ENCODE peak calls at places on chromosomes 12 and 14, in seven cellular contexts. One of them, this sample, is unnamed.

GRCh38 chr12:6946033-6946919 is 2.5 kb downstream of the C12orf57 start:
- DNase-seq in A673: no peak
- DNase-seq in BJ: no peak
- DNase-seq in heart left ventricle: no peak
- DNase-seq in kidney: peak; percentile 97
- DNase-seq in PC-3: peak; percentile 94
- DNase-seq in OCI-LY7: peak; percentile 80
- DNase-seq in this sample: no peak

GRCh38 chr12:120104924-120105323 is 11.6 kb downstream of the RAB35 start:
- DNase-seq in A673: no peak
- DNase-seq in BJ: no peak
- DNase-seq in heart left ventricle: no peak
- DNase-seq in kidney: no peak
- DNase-seq in PC-3: no peak
- DNase-seq in OCI-LY7: no peak
- DNase-seq in this sample: no peak

GRCh38 chr14:39665084-39665483 is 232.9 kb upstream of the FBXO33 start:
- DNase-seq in A673: peak; percentile 41
- DNase-seq in BJ: no peak
- DNase-seq in heart left ventricle: no peak
- DNase-seq in kidney: no peak
- DNase-seq in PC-3: no peak
- DNase-seq in OCI-LY7: no peak
- DNase-seq in this sample: no peak

GRCh38 chr12:122009741-122010140 is 11.9 kb upstream of the BCL7A start:
- DNase-seq in A673: no peak
- DNase-seq in BJ: no peak
- DNase-seq in heart left ventricle: no peak
- DNase-seq in kidney: peak; percentile 60
- DNase-seq in PC-3: no peak
- DNase-seq in OCI-LY7: peak; percentile 93
- DNase-seq in this sample: no peak

GRCh38 chr12:106679576-106679975 is 94.9 kb upstream of the RIC8B start:
- DNase-seq in A673: no peak
- DNase-seq in BJ: no peak
- DNase-seq in heart left ventricle: no peak
- DNase-seq in kidney: no peak
- DNase-seq in PC-3: no peak
- DNase-seq in OCI-LY7: no peak
- DNase-seq in this sample: no peak

GRCh38 chr14:65359503-65359902 is 53.0 kb upstream of the FUT8 start:
- DNase-seq in A673: no peak
- DNase-seq in BJ: no peak
- DNase-seq in heart left ventricle: no peak
- DNase-seq in kidney: no peak
- DNase-seq in PC-3: peak; percentile 82
- DNase-seq in OCI-LY7: peak; percentile 48
- DNase-seq in this sample: no peak

GRCh38 chr14:93269341-93270068 is 62.4 kb downstream of the UBR7 start:
- DNase-seq in A673: peak; percentile 48
- DNase-seq in BJ: no peak
- DNase-seq in heart left ventricle: no peak
- DNase-seq in kidney: no peak
- DNase-seq in PC-3: peak; percentile 72
- DNase-seq in OCI-LY7: no peak
- DNase-seq in this sample: no peak

GRCh38 chr12:63163542-63163941 is 12.5 kb upstream of the AVPR1A start:
- DNase-seq in A673: no peak
- DNase-seq in BJ: no peak
- DNase-seq in heart left ventricle: no peak
- DNase-seq in kidney: no peak
- DNase-seq in PC-3: no peak
- DNase-seq in OCI-LY7: no peak
- DNase-seq in this sample: no peak

GRCh38 chr14:102351023-102351422 is 11.7 kb downstream of the CINP start:
- DNase-seq in A673: no peak
- DNase-seq in BJ: no peak
- DNase-seq in heart left ventricle: peak; percentile 60
- DNase-seq in kidney: no peak
- DNase-seq in PC-3: no peak
- DNase-seq in OCI-LY7: no peak
- DNase-seq in this sample: no peak

GRCh38 chr12:104710940-104711725 is 247.0 kb downstream of the SLC41A2 start:
- DNase-seq in A673: peak; percentile 41
- DNase-seq in BJ: peak; percentile 85
- DNase-seq in heart left ventricle: no peak
- DNase-seq in kidney: no peak
- DNase-seq in PC-3: peak; percentile 48
- DNase-seq in OCI-LY7: no peak
- DNase-seq in this sample: peak; percentile 95

GRCh38 chr12:65330341-65330740 is 51.9 kb downstream of the MSRB3 start:
- DNase-seq in A673: no peak
- DNase-seq in BJ: no peak
- DNase-seq in heart left ventricle: no peak
- DNase-seq in kidney: no peak
- DNase-seq in PC-3: no peak
- DNase-seq in OCI-LY7: no peak
- DNase-seq in this sample: no peak

GRCh38 chr12:117009759-117010158 is 89.5 kb downstream of the TESC start:
- DNase-seq in A673: no peak
- DNase-seq in BJ: no peak
- DNase-seq in heart left ventricle: no peak
- DNase-seq in kidney: no peak
- DNase-seq in PC-3: no peak
- DNase-seq in OCI-LY7: no peak
- DNase-seq in this sample: no peak

GRCh38 chr12:117010693-117011451 is 88.3 kb downstream of the TESC start:
- DNase-seq in A673: no peak
- DNase-seq in BJ: no peak
- DNase-seq in heart left ventricle: no peak
- DNase-seq in kidney: no peak
- DNase-seq in PC-3: no peak
- DNase-seq in OCI-LY7: no peak
- DNase-seq in this sample: no peak

GRCh38 chr12:117014342-117014887 is 84.8 kb downstream of the TESC start:
- DNase-seq in A673: no peak
- DNase-seq in BJ: no peak
- DNase-seq in heart left ventricle: no peak
- DNase-seq in kidney: no peak
- DNase-seq in PC-3: no peak
- DNase-seq in OCI-LY7: no peak
- DNase-seq in this sample: no peak

GRCh38 chr12:117013726-117014125 is 85.5 kb downstream of the TESC start:
- DNase-seq in A673: no peak
- DNase-seq in BJ: no peak
- DNase-seq in heart left ventricle: no peak
- DNase-seq in kidney: no peak
- DNase-seq in PC-3: no peak
- DNase-seq in OCI-LY7: no peak
- DNase-seq in this sample: no peak

GRCh38 chr12:117012189-117012805 is 86.9 kb downstream of the TESC start:
- DNase-seq in A673: no peak
- DNase-seq in BJ: peak; percentile 70
- DNase-seq in heart left ventricle: no peak
- DNase-seq in kidney: no peak
- DNase-seq in PC-3: no peak
- DNase-seq in OCI-LY7: no peak
- DNase-seq in this sample: no peak
- TF ChIP-seq CTCF in A673: no peak
- TF ChIP-seq CTCF in BJ: no peak
- TF ChIP-seq CTCF in heart left ventricle: no peak
- TF ChIP-seq CTCF in kidney: no peak
- TF ChIP-seq CTCF in PC-3: no peak
- TF ChIP-seq CTCF in OCI-LY7: no peak
- TF ChIP-seq CTCF in this sample: no peak

DNA sequence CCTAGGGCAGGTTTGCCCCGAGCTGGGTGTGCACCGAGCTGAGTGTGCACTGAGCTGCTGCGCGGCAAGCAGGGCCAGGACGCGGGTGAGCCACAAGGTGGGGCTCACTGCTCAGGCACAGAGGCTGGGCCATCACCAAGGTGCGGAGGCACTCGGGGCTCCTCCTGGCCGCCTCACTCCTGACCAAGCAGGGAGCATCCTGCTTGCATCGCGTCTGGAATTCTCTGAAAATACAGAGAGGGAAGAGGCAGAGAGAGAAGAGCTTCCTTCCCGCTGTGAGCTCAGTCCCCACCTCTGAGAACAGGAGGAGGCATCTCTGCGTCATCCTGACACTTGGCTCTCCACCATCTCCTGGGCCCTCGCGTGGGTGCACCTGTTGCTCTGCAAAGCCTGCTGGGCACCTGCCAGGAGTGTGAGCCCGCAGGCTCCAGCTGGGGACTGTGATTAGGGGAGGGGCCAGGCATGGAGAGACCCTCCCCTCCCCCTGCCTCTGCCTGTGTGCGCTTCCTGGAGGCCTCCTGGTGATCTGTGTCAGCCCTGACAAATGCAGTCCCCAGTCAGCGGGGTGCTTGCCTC is 116.3 kb downstream of the GLT1D1 start:
- DNase-seq in A673: peak; percentile 25
- DNase-seq in BJ: no peak
- DNase-seq in heart left ventricle: no peak
- DNase-seq in kidney: no peak
- DNase-seq in PC-3: peak; percentile 52
- DNase-seq in OCI-LY7: peak; percentile 52
- DNase-seq in this sample: no peak
- H3K4me3 ChIP-seq in A673: no peak overlapping the region
- H3K4me3 ChIP-seq in BJ: no peak overlapping the region
- H3K4me3 ChIP-seq in heart left ventricle: no peak overlapping the region
- H3K4me3 ChIP-seq in kidney: no peak overlapping the region
- H3K4me3 ChIP-seq in PC-3: no peak overlapping the region
- H3K4me3 ChIP-seq in OCI-LY7: no peak overlapping the region
- H3K4me3 ChIP-seq in this sample: no peak overlapping the region

DNA sequence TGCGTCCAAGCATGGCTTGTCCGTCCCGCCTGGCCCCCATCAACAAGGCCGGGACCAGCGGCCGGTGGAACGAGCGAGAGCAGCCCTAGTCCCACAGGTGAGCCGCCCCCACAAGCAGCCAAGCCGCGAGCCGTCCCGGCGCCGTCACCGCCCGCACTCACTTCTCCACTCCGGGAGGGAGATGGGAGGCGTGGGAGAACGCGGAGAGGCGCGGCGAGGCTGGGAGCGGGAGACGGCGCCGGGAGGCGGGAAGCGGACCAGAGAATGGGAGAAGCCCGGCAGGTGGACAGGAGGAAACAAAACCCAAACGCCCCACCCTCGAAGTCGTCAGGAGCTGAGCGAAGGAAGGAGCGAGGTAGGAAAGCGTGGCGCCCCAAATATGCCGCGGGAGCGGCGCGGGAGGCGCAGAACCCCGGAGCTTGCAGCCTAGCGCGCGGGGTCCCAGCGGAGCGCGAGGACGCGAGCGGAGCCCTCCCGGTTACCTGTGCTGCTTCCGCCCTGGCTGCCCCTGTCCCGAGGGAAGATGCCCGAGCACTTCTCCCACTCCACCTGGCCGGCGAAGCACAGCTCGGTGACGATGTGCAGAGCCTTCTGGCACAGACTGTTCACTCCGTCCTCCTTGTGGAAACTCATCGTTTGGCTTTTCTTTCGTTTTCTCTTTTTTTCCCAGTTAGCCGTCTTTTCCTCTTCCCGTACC is 581 bp downstream of the SYT10 start:
- DNase-seq in A673: no peak
- DNase-seq in BJ: no peak
- DNase-seq in heart left ventricle: no peak
- DNase-seq in kidney: peak; percentile 72
- DNase-seq in PC-3: no peak
- DNase-seq in OCI-LY7: no peak
- DNase-seq in this sample: peak; percentile 0
- TF ChIP-seq CTCF in A673: no peak
- TF ChIP-seq CTCF in BJ: no peak
- TF ChIP-seq CTCF in heart left ventricle: no peak
- TF ChIP-seq CTCF in kidney: no peak
- TF ChIP-seq CTCF in PC-3: no peak
- TF ChIP-seq CTCF in OCI-LY7: no peak
- TF ChIP-seq CTCF in this sample: no peak

GRCh38 chr12:51021694-51022093 is 4.5 kb downstream of the SLC11A2 start:
- DNase-seq in A673: no peak
- DNase-seq in BJ: no peak
- DNase-seq in heart left ventricle: no peak
- DNase-seq in kidney: no peak
- DNase-seq in PC-3: no peak
- DNase-seq in OCI-LY7: no peak
- DNase-seq in this sample: no peak
- H3K4me3 ChIP-seq in A673: no peak overlapping the region
- H3K4me3 ChIP-seq in BJ: no peak overlapping the region
- H3K4me3 ChIP-seq in heart left ventricle: no peak overlapping the region
- H3K4me3 ChIP-seq in kidney: no peak overlapping the region
- H3K4me3 ChIP-seq in PC-3: no peak overlapping the region
- H3K4me3 ChIP-seq in OCI-LY7: no peak overlapping the region
- H3K4me3 ChIP-seq in this sample: no peak overlapping the region

DNA sequence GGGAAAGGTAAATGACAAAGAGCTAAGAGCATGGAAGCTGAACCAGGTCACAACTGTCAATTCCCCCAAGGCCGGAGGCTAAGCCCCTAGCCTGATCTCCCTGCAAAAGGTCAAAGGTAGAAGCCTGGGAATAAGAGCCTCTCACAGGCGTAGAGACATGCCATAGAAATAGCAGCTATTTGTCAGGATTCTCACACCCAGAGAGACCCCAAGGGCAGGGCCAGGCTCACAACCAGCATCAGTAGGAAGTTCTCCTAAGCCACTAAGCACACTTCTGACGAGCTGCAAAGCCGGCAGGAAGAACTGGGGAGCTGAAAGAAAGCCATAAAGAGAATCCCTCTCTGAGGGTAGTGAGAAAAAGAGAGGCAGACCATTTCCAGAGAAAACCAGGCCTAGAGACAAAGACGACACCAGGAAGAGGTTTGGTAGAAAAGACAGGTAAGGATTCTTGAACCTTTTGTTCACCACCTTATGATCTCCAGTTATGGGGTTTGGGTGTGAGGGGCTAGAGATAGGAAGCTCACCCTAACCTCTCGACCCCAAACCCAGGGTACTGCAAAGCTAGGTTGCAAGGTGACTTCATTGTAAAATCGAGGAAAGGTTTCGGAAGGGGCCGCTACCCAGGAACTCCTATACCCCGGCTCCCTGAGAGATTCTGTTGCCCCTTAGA is 1.0 kb downstream of the SMARCC2 start:
- DNase-seq in A673: no peak
- DNase-seq in BJ: no peak
- DNase-seq in heart left ventricle: no peak
- DNase-seq in kidney: no peak
- DNase-seq in PC-3: no peak
- DNase-seq in OCI-LY7: peak; percentile 40
- DNase-seq in this sample: no peak
- TF ChIP-seq CTCF in A673: no peak
- TF ChIP-seq CTCF in BJ: no peak
- TF ChIP-seq CTCF in heart left ventricle: no peak
- TF ChIP-seq CTCF in kidney: no peak
- TF ChIP-seq CTCF in PC-3: no peak
- TF ChIP-seq CTCF in OCI-LY7: no peak
- TF ChIP-seq CTCF in this sample: no peak

GRCh38 chr14:24679248-24680085 is 45.5 kb upstream of the GZMB start:
- DNase-seq in A673: no peak
- DNase-seq in BJ: no peak
- DNase-seq in heart left ventricle: no peak
- DNase-seq in kidney: no peak
- DNase-seq in PC-3: no peak
- DNase-seq in OCI-LY7: no peak
- DNase-seq in this sample: no peak
- H3K4me3 ChIP-seq in A673: no peak overlapping the region
- H3K4me3 ChIP-seq in BJ: no peak overlapping the region
- H3K4me3 ChIP-seq in heart left ventricle: no peak overlapping the region
- H3K4me3 ChIP-seq in kidney: no peak overlapping the region
- H3K4me3 ChIP-seq in PC-3: no peak overlapping the region
- H3K4me3 ChIP-seq in OCI-LY7: no peak overlapping the region
- H3K4me3 ChIP-seq in this sample: no peak overlapping the region